ENCODE peak calls at places on chromosome 21, in eight cellular contexts. K is esophagus squamous epithelium; H is HFFc6; N is neuronal stem cell; X is GM03348; D is activated CD8-positive, alpha-beta memory T cell treated with anti-CD3 and anti-CD28 coated beads, Interleukin-2, amount 10 ng/mL, durations not matched to agents 7 days and 5 days; O is effector CD4-positive, alpha-beta T cell; B is kidney tubule cell. I is an unnamed sample.

GRCh38 chr21:16079830-16080229 is 350.0 kb downstream of the USP25 start:
- DNase-seq in O (no peak), H (peak; percentile 43), K (no peak), B (peak; percentile 13), D (no peak), X (no peak), N (no peak), I (no peak)

GRCh38 chr21:42022906-42023305 is 12.7 kb upstream of the ZBTB21 start:
- DNase-seq in B (no peak), H (no peak), X (no peak), O (no peak), K (no peak), D (no peak), N (no peak), I (no peak)

GRCh38 chr21:34922487-34922886 is 126.6 kb downstream of the RUNX1 start:
- DNase-seq in B (no peak), O (no peak), K (no peak), D (no peak), H (no peak), X (no peak), N (no peak), I (no peak)

GRCh38 chr21:42533963-42534355 is 20.3 kb downstream of the SLC37A1 start:
- DNase-seq in N (no peak), B (no peak), D (no peak), O (no peak), H (no peak), X (no peak), K (no peak), I (no peak)

GRCh38 chr21:41616063-41616591 is 108.2 kb upstream of the TMPRSS2 start:
- DNase-seq in H (peak; percentile 89), K (no peak), O (no peak), D (no peak), N (no peak), X (peak; percentile 84), B (peak; percentile 33), I (no peak)

GRCh38 chr21:33655591-33656221 is 13.4 kb downstream of the ITSN1 start:
- DNase-seq in H (peak; percentile 88), K (no peak), X (peak; percentile 50), O (no peak), D (no peak), N (no peak), B (peak; percentile 98), I (no peak)

GRCh38 chr21:36624105-36624504 is 74.8 kb upstream of the SIM2 start:
- DNase-seq in O (no peak), X (no peak), B (no peak), D (no peak), N (no peak), H (no peak), K (no peak), I (no peak)

GRCh38 chr21:45871616-45872236 is 109.8 kb upstream of the COL6A1 start:
- DNase-seq in N (no peak), X (no peak), K (no peak), H (no peak), D (no peak), B (no peak), O (no peak), I (no peak)

GRCh38 chr21:16533692-16534407 is 804.1 kb downstream of the USP25 start:
- DNase-seq in D (no peak), B (no peak), O (no peak), K (no peak), X (no peak), H (no peak), N (no peak), I (no peak)

GRCh38 chr21:34579411-34579810 is 35.5 kb downstream of the RCAN1 start:
- DNase-seq in X (peak; percentile 56), O (no peak), K (no peak), H (peak; percentile 81), D (no peak), N (no peak), B (peak; percentile 72), I (no peak)

GRCh38 chr21:44918581-44919033 is 2.1 kb downstream of the ITGB2 start:
- DNase-seq in N (no peak), X (no peak), O (no peak), K (no peak), H (no peak), B (no peak), D (no peak), I (no peak)

GRCh38 chr21:32806810-32807386 is 35.3 kb upstream of the PAXBP1 start:
- DNase-seq in B (peak; percentile 65), K (no peak), O (no peak), N (no peak), D (no peak), H (no peak), X (no peak), I (no peak)

GRCh38 chr21:33801424-33802405 is 113.9 kb downstream of the ATP5PO start:
- DNase-seq in N (no peak), B (peak; percentile 67), D (no peak), O (no peak), K (no peak), H (peak; percentile 81), X (no peak), I (no peak)

GRCh38 chr21:28587748-28588147 is 404.9 kb downstream of the LTN1 start:
- DNase-seq in D (no peak), K (no peak), N (no peak), B (no peak), H (peak; percentile 27), X (peak; percentile 42), O (no peak), I (no peak)

GRCh38 chr21:37374026-37374425 is 7.5 kb downstream of the DYRK1A start:
- DNase-seq in O (no peak), B (peak; percentile 55), K (no peak), D (no peak), H (peak; percentile 78), N (no peak), X (no peak), I (no peak)

GRCh38 chr21:25929859-25930520 is 195.2 kb downstream of the GABPA start:
- DNase-seq in N (no peak), O (no peak), X (no peak), B (no peak), D (no peak), K (no peak), H (peak; percentile 11), I (no peak)

GRCh38 chr21:14968821-14969220 is 96.0 kb downstream of the NRIP1 start:
- DNase-seq in B (no peak), D (no peak), H (peak; percentile 10), K (no peak), O (no peak), N (no peak), X (peak; percentile 57), I (no peak)

GRCh38 chr21:44962481-44962966 is 22.7 kb downstream of the SLX9 start:
- DNase-seq in O (no peak), N (no peak), D (no peak), X (peak; percentile 89), K (no peak), B (peak; percentile 50), H (peak; percentile 78), I (no peak)

GRCh38 chr21:15257646-15258045 is 192.8 kb upstream of the NRIP1 start:
- DNase-seq in K (no peak), N (no peak), H (no peak), X (no peak), O (no peak), D (no peak), B (no peak), I (no peak)

GRCh38 chr21:44996983-44997936 is 57.4 kb downstream of the SLX9 start:
- DNase-seq in N (no peak), O (no peak), D (no peak), K (no peak), B (no peak), H (no peak), X (no peak), I (no peak)

GRCh38 chr21:34701726-34702125 is 32.9 kb downstream of the CLIC6 start:
- DNase-seq in N (no peak), H (peak; percentile 20), D (no peak), O (no peak), K (no peak), X (peak; percentile 50), B (no peak), I (no peak)

GRCh38 chr21:45029298-45029967 is 44.9 kb upstream of the ADARB1 start:
- DNase-seq in D (no peak), B (no peak), H (no peak), N (no peak), K (no peak), X (peak; percentile 62), O (no peak), I (no peak)

GRCh38 chr21:46439906-46440305 is 18.8 kb upstream of the DIP2A start:
- DNase-seq in N (no peak), K (no peak), D (no peak), B (no peak), H (no peak), O (no peak), X (no peak), I (no peak)

GRCh38 chr21:38112219-38112789 is 144.5 kb upstream of the KCNJ15 start:
- DNase-seq in H (no peak), B (no peak), N (no peak), D (no peak), O (no peak), K (no peak), X (no peak), I (no peak)

GRCh38 chr21:35617491-35617890 is 442.8 kb downstream of the SETD4 start:
- DNase-seq in N (no peak), K (no peak), X (no peak), D (no peak), H (peak; percentile 23), B (no peak), O (no peak), I (no peak)

GRCh38 chr21:18801468-18801867 is 397.9 kb upstream of the TMPRSS15 start:
- DNase-seq in O (no peak), N (no peak), K (no peak), H (no peak), D (no peak), X (no peak), B (no peak), I (no peak)

GRCh38 chr21:45980697-45981096 is 873 bp upstream of the COL6A1 start:
- DNase-seq in N (no peak), B (no peak), H (no peak), K (no peak), X (no peak), O (no peak), D (no peak), I (no peak)

GRCh38 chr21:45109831-45110492 is 35.6 kb downstream of the ADARB1 start:
- DNase-seq in X (no peak), K (no peak), D (peak; percentile 74), H (no peak), N (no peak), B (peak; percentile 13), O (no peak), I (no peak)

GRCh38 chr21:25170681-25171080 is 436.6 kb downstream of the MRPL39 start:
- DNase-seq in O (no peak), H (no peak), N (no peak), D (no peak), B (peak; percentile 4), K (no peak), X (no peak), I (no peak)

GRCh38 chr21:39104911-39105310 is 78.3 kb downstream of the PSMG1 start:
- DNase-seq in B (no peak), H (no peak), K (no peak), O (no peak), N (no peak), D (no peak), X (no peak), I (no peak)

GRCh38 chr21:15289896-15290841 is 225.4 kb upstream of the NRIP1 start:
- DNase-seq in X (no peak), H (no peak), N (peak; percentile 30), D (no peak), K (no peak), O (no peak), B (no peak), I (no peak)

I was measured in T-helper 1 cell.